ENCODE peak calls at places on chromosomes 5 and 9, in five cellular contexts. E is NCI-H1417; O is 8988T; F is fibroblast of mammary gland; B is activated CD8-positive, alpha-beta memory T cell treated with anti-CD3 and anti-CD28 coated beads, Interleukin-2, amount 10 ng/mL, durations not matched to agents 7 days and 5 days. V is an unnamed sample.

GRCh38 chr9:128005938-128006337 is 25.1 kb upstream of the EEIG1 start:
- DNase-seq in E (no peak), O (no peak), F (no peak), B (no peak), V (no peak)

GRCh38 chr5:62340392-62340791 is 34.4 kb downstream of the KIF2A start:
- DNase-seq in E (no peak), O (no peak), F (peak), B (no peak), V (no peak)

GRCh38 chr5:178199581-178200434 is 4.5 kb upstream of the HNRNPAB start:
- DNase-seq in E (no peak), O (no peak), F (no peak), B (no peak), V (no peak)

GRCh38 chr5:173293817-173294672 is 34.2 kb downstream of the STC2 start:
- DNase-seq in E (peak), O (peak), F (peak), B (peak), V (no peak)

GRCh38 chr9:106284300-106284699 is 578.7 kb upstream of the ZNF462 start:
- DNase-seq in E (no peak), O (no peak), F (no peak), B (no peak), V (no peak)

GRCh38 chr5:171764265-171764664 is 21.4 kb upstream of the SMIM23 start:
- DNase-seq in E (no peak), O (no peak), F (no peak), B (no peak), V (no peak)

GRCh38 chr5:9361835-9362234 is 184.0 kb downstream of the SEMA5A start:
- DNase-seq in E (peak), O (peak), F (peak), B (no peak), V (no peak)

GRCh38 chr5:30693326-30693725 is 500.2 kb upstream of the CDH6 start:
- DNase-seq in E (no peak), O (no peak), F (no peak), B (no peak), V (no peak)

GRCh38 chr5:125198270-125198974 is 452.0 kb upstream of the ZNF608 start:
- DNase-seq in E (peak), O (no peak), F (peak), B (no peak), V (no peak)

GRCh38 chr9:110916361-110916760 is 121.9 kb downstream of the LPAR1 start:
- DNase-seq in E (no peak), O (no peak), F (peak), B (no peak), V (peak)

GRCh38 chr9:114898741-114899140 is 31.6 kb downstream of the TNFSF8 start:
- DNase-seq in E (no peak), O (no peak), F (no peak), B (peak), V (no peak)

GRCh38 chr5:1320436-1321344 is 24.2 kb downstream of the CLPTM1L start:
- DNase-seq in E (no peak), O (peak), F (no peak), B (no peak), V (no peak)

GRCh38 chr9:110994771-110995241 is 43.5 kb downstream of the LPAR1 start:
- DNase-seq in E (no peak), O (no peak), F (peak), B (no peak), V (no peak)

GRCh38 chr9:134271338-134272301 is 54.6 kb upstream of the RXRA start:
- DNase-seq in E (no peak), O (no peak), F (no peak), B (no peak), V (no peak)

GRCh38 chr5:98299435-98299834 is 474.0 kb upstream of the RGMB start:
- DNase-seq in E (no peak), O (no peak), F (no peak), B (no peak), V (no peak)

GRCh38 chr9:91138760-91139159 is 223.0 kb downstream of the AUH start:
- DNase-seq in E (no peak), O (no peak), F (peak), B (no peak), V (no peak)

GRCh38 chr9:111622626-111623025 is 8.5 kb upstream of the DNAJC25 start:
- DNase-seq in E (no peak), O (no peak), F (peak), B (no peak), V (no peak)

GRCh38 chr5:67244345-67244793 is 47.8 kb upstream of the CD180 start:
- DNase-seq in E (peak), O (no peak), F (no peak), B (no peak), V (no peak)

GRCh38 chr9:125774106-125774505 is 26.9 kb downstream of the PBX3 start:
- DNase-seq in E (no peak), O (no peak), F (no peak), B (no peak), V (no peak)

GRCh38 chr5:132466453-132467291 is 23.9 kb downstream of the IRF1 start:
- DNase-seq in E (no peak), O (no peak), F (peak), B (peak), V (no peak)

GRCh38 chr5:150626853-150627276 is 13.6 kb upstream of the SYNPO start:
- DNase-seq in E (no peak), O (no peak), F (no peak), B (no peak), V (no peak)

GRCh38 chr5:79070002-79070567 is 518 bp downstream of the BHMT2 start:
- DNase-seq in E (no peak), O (no peak), F (peak), B (no peak), V (no peak)

GRCh38 chr5:67059747-67060490 is 136.7 kb downstream of the CD180 start:
- DNase-seq in E (no peak), O (no peak), F (peak), B (no peak), V (no peak)

GRCh38 chr9:72680593-72681317 is 159.3 kb downstream of the TMC1 start:
- DNase-seq in E (peak), O (no peak), F (no peak), B (no peak), V (no peak)

GRCh38 chr9:88748566-88749238 is 213.7 kb downstream of the NXNL2 start:
- DNase-seq in E (no peak), O (no peak), F (peak), B (no peak), V (peak)

GRCh38 chr9:134959126-134959970 is 41.6 kb upstream of the FCN1 start:
- DNase-seq in E (no peak), O (no peak), F (no peak), B (no peak), V (no peak)

GRCh38 chr5:171863928-171864327 is 78.3 kb downstream of the SMIM23 start:
- DNase-seq in E (no peak), O (no peak), F (peak), B (no peak), V (no peak)

GRCh38 chr5:77168187-77168883 is 42.1 kb upstream of the PDE8B start:
- DNase-seq in E (no peak), O (no peak), F (no peak), B (no peak), V (peak)

GRCh38 chr5:153402550-153402949 is 87.9 kb upstream of the GRIA1 start:
- DNase-seq in E (no peak), O (no peak), F (peak), B (no peak), V (no peak)

GRCh38 chr5:143235423-143235822 is 168.1 kb downstream of the NR3C1 start:
- DNase-seq in E (no peak), O (no peak), F (peak), B (peak), V (no peak)

GRCh38 chr5:98433022-98433421 is 340.4 kb upstream of the RGMB start:
- DNase-seq in E (no peak), O (no peak), F (no peak), B (no peak), V (no peak)

GRCh38 chr5:177325868-177326381 is 14.2 kb upstream of the MXD3 start:
- DNase-seq in E (no peak), O (no peak), F (no peak), B (no peak), V (no peak)

GRCh38 chr9:125446581-125447094 is 185.0 kb downstream of the GAPVD1 start:
- DNase-seq in E (peak), O (no peak), F (no peak), B (no peak), V (no peak)

GRCh38 chr9:122001491-122002201 is 91.5 kb downstream of the TTLL11 start:
- DNase-seq in E (no peak), O (no peak), F (no peak), B (peak), V (peak)

GRCh38 chr5:81787843-81788242 is 36.9 kb upstream of the SSBP2 start:
- DNase-seq in E (peak), O (no peak), F (peak), B (no peak), V (no peak)

V was measured in esophagus muscularis mucosa.